ENCODE peak calls at places on chromosomes 13 and 19, in five cellular contexts. B is cardiac muscle cell, Z is heart left ventricle, U is ascending aorta, V is H1. F is an unnamed sample. For H3K36me3, the result is how much of the 10 kb centered on the place peaks cover.

GRCh38 chr13:109722068-109722467 is 64.3 kb downstream of the IRS2 start:
- DNase-seq in B (no peak), Z (no peak), U (no peak), V (no peak), F (no peak)

GRCh38 chr19:10111405-10111811 is at the start of gene P2RY11:
- DNase-seq in B (no peak), Z (no peak), U (no peak), V (no peak), F (no peak)

GRCh38 chr13:39186205-39186880 is 148.1 kb downstream of the NHLRC3 start:
- DNase-seq in B (no peak), Z (peak), U (no peak), V (no peak), F (no peak)

GRCh38 chr19:39093761-39094160 is 9.6 kb downstream of the ACP7 start:
- DNase-seq in B (no peak), Z (no peak), U (no peak), V (no peak), F (no peak)

GRCh38 chr19:38049105-38049649 is 142.2 kb downstream of the SIPA1L3 start:
- DNase-seq in B (no peak), Z (no peak), U (no peak), V (no peak), F (no peak)

GRCh38 chr13:26759907-26760834 is at the start of gene GPR12:
- DNase-seq in B (peak), Z (no peak), U (no peak), V (no peak), F (no peak)

GRCh38 chr19:43908659-43909058 is 26.4 kb downstream of the ZNF45 start:
- DNase-seq in B (no peak), Z (no peak), U (no peak), V (no peak), F (no peak)

GRCh38 chr19:4368128-4368820 is 24.9 kb downstream of the MPND start:
- DNase-seq in B (no peak), Z (no peak), U (no peak), V (no peak), F (no peak)

GRCh38 chr13:41554180-41554579 is 96.8 kb downstream of the RGCC start:
- DNase-seq in B (no peak), Z (no peak), U (no peak), V (no peak), F (no peak)

GRCh38 chr19:38251564-38252051 is 4.6 kb downstream of the PPP1R14A start:
- DNase-seq in B (no peak), Z (peak), U (peak), V (no peak), F (no peak)

GRCh38 chr13:93080166-93080565 is 146.4 kb upstream of the GPC6 start:
- DNase-seq in B (no peak), Z (no peak), U (no peak), V (no peak), F (no peak)

GRCh38 chr13:27120011-27120410 is 51.6 kb downstream of the USP12 start:
- DNase-seq in B (no peak), Z (no peak), U (no peak), V (no peak), F (no peak)

GRCh38 chr13:52695856-52696255 is 43.2 kb downstream of the SUGT1 start:
- DNase-seq in B (no peak), Z (no peak), U (no peak), V (no peak), F (no peak)

GRCh38 chr13:77767413-77767812 is 69.9 kb downstream of the SLAIN1 start:
- DNase-seq in B (no peak), Z (no peak), U (no peak), V (no peak), F (no peak)

GRCh38 chr13:43335669-43336068 is 312.3 kb downstream of the DNAJC15 start:
- DNase-seq in B (no peak), Z (no peak), U (no peak), V (no peak), F (no peak)

GRCh38 chr13:76764429-76764828 is 121.8 kb downstream of the KCTD12 start:
- DNase-seq in B (no peak), Z (peak), U (peak), V (no peak), F (no peak)

GRCh38 chr13:114031631-114032030 is 57.8 kb upstream of the C13orf46 start:
- DNase-seq in B (no peak), Z (no peak), U (no peak), V (no peak), F (no peak)

GRCh38 chr19:19663292-19664120 is at the start of gene ATP13A1:
- DNase-seq in B (peak), Z (peak), U (peak), V (peak), F (peak)

GRCh38 chr13:55087085-55087484 is 2053.6 kb upstream of the PRR20A start:
- DNase-seq in B (no peak), Z (no peak), U (no peak), V (peak), F (no peak)

GRCh38 chr19:13784731-13785452 is 10.4 kb upstream of the ZSWIM4 start:
- DNase-seq in B (peak), Z (peak), U (peak), V (no peak), F (no peak)

GRCh38 chr19:4120531-4120930 is 3.4 kb downstream of the MAP2K2 start:
- DNase-seq in B (no peak), Z (no peak), U (no peak), V (no peak), F (no peak)

GRCh38 chr19:19566306-19566705 is 28.2 kb downstream of the CILP2 start:
- DNase-seq in B (no peak), Z (no peak), U (no peak), V (no peak), F (no peak)

GRCh38 chr13:52348081-52348480 is 57.9 kb downstream of the THSD1 start:
- DNase-seq in B (no peak), Z (no peak), U (no peak), V (no peak), F (no peak)

GRCh38 chr13:113216165-113217056 is 7.0 kb downstream of the CUL4A start:
- DNase-seq in B (peak), Z (peak), U (no peak), V (no peak), F (no peak)

GRCh38 chr19:10346509-10346908 is 7.1 kb upstream of the ICAM3 start:
- DNase-seq in B (no peak), Z (no peak), U (no peak), V (no peak), F (no peak)

GRCh38 chr13:40452741-40453665 is 213.4 kb downstream of the FOXO1 start:
- DNase-seq in B (no peak), Z (no peak), U (no peak), V (no peak), F (no peak)

GRCh38 chr19:46410205-46411087 is 2.9 kb downstream of the CCDC8 start:
- DNase-seq in B (no peak), Z (no peak), U (no peak), V (no peak), F (no peak)

GRCh38 chr19:56086671-56087430 is 34.2 kb downstream of the ZNF787 start:
- DNase-seq in B (no peak), Z (no peak), U (no peak), V (no peak), F (no peak)

GRCh38 chr19:5143471-5144411 is 174.8 kb downstream of the KDM4B start:
- DNase-seq in B (no peak), Z (no peak), U (no peak), V (no peak), F (no peak)

GRCh38 chr13:43203781-43204180 is 180.4 kb downstream of the DNAJC15 start:
- DNase-seq in B (no peak), Z (no peak), U (no peak), V (no peak), F (no peak)

DNA sequence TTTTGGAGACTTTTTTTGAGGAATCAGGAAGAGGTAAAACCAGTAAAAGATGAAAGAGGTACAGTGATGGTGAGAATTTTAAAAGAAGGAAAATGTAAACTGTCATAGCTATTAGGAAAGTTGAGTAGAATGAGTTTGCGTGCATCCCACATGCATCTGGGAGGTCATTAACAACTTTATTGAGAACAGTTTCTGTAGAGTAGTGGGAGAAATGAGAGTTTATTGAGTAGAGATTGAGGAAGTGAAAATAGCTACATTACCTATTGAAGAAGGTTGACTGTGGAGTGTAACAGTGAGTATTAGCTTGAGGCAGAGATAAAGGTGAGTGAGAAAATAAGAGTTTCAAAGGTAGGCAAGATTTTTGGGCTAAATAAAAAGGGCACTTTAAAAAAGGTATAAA is 38.7 kb downstream of the BRCA2 start:
- DNase-seq in B (no peak), Z (no peak), U (no peak), V (no peak), F (no peak)
- TF ChIP-seq CTCF in B (no peak), Z (no peak), U (no peak), V (no peak), F (no peak)

GRCh38 chr13:80359459-80360297 is 18.8 kb upstream of the SPRY2 start:
- DNase-seq in B (peak), Z (no peak), U (no peak), V (peak), F (no peak)
- H3K27ac ChIP-seq in B (peak), Z (peak), U (peak), V (no peak), F (no peak)

GRCh38 chr19:28868836-28869235 is 344.1 kb downstream of the UQCRFS1 start:
- DNase-seq in B (no peak), Z (no peak), U (no peak), V (no peak), F (no peak)

GRCh38 chr19:28871099-28871725 is 341.7 kb downstream of the UQCRFS1 start:
- DNase-seq in B (no peak), Z (no peak), U (no peak), V (no peak), F (no peak)

GRCh38 chr19:28867978-28868377 is 345.0 kb downstream of the UQCRFS1 start:
- DNase-seq in B (no peak), Z (no peak), U (no peak), V (no peak), F (no peak)

GRCh38 chr19:28873301-28873700 is 339.6 kb downstream of the UQCRFS1 start:
- DNase-seq in B (no peak), Z (no peak), U (no peak), V (no peak), F (no peak)

GRCh38 chr19:28869459-28869858 is 343.5 kb downstream of the UQCRFS1 start:
- DNase-seq in B (no peak), Z (no peak), U (no peak), V (no peak), F (no peak)
- H3K36me3 ChIP-seq in B (under half), Z (under half), U (under half), V (under half), F (under half)

GRCh38 chr19:18488838-18489626 is 32.8 kb downstream of the ELL start:
- DNase-seq in B (peak), Z (no peak), U (no peak), V (no peak), F (no peak)
- TF ChIP-seq CTCF in B (peak), Z (peak), U (peak), V (peak), F (no peak)

GRCh38 chr13:59873309-59873708 is 290.4 kb downstream of the DIAPH3 start:
- DNase-seq in B (no peak), Z (no peak), U (no peak), V (no peak), F (no peak)
- H3K27ac ChIP-seq in B (no peak), Z (no peak), U (no peak), V (no peak), F (no peak)

GRCh38 chr19:58291943-58292342 is 13.2 kb downstream of the ZNF8 start:
- DNase-seq in B (no peak), Z (no peak), U (no peak), V (no peak), F (no peak)
- H3K36me3 ChIP-seq in B (half or more), Z (half or more), U (half or more), V (half or more), F (under half)